ENCODE peak calls at places on chromosomes 1 and 21, in six cellular contexts. V is upper lobe of left lung, Q is BJ, W is fibroblast of mammary gland, B is Caco-2, A is NB4. P is an unnamed sample.

GRCh38 chr1:164417016-164417704 is 141.8 kb upstream of the PBX1 start:
- DNase-seq in V (no peak), Q (no peak), W (no peak), B (no peak), A (no peak), P (no peak)

GRCh38 chr1:110262846-110263631 is 52.9 kb downstream of the KCNC4 start:
- DNase-seq in V (no peak), Q (no peak), W (no peak), B (no peak), A (peak), P (no peak)

GRCh38 chr1:165644064-165644735 is 13.2 kb downstream of the MGST3 start:
- DNase-seq in V (no peak), Q (no peak), W (peak), B (no peak), A (no peak), P (no peak)

GRCh38 chr1:107669996-107670395 is 295.0 kb downstream of the VAV3 start:
- DNase-seq in V (no peak), Q (no peak), W (peak), B (no peak), A (no peak), P (peak)

GRCh38 chr1:200405273-200405672 is 4.6 kb downstream of the ZNF281 start:
- DNase-seq in V (no peak), Q (no peak), W (peak), B (no peak), A (peak), P (no peak)

GRCh38 chr1:9822897-9823692 is 670 bp downstream of the CLSTN1 start:
- DNase-seq in V (no peak), Q (no peak), W (peak), B (no peak), A (peak), P (no peak)

GRCh38 chr1:186535388-186536133 is 74.6 kb upstream of the PDC start:
- DNase-seq in V (no peak), Q (peak), W (peak), B (no peak), A (no peak), P (peak)

GRCh38 chr1:168218647-168219046 is 7.2 kb upstream of the SFT2D2 start:
- DNase-seq in V (no peak), Q (no peak), W (no peak), B (no peak), A (no peak), P (no peak)

GRCh38 chr21:38806942-38807284 is 1.2 kb downstream of the ETS2 start:
- DNase-seq in V (no peak), Q (no peak), W (peak), B (no peak), A (no peak), P (no peak)

GRCh38 chr1:228001738-228002535 is 4.9 kb upstream of the WNT3A start:
- DNase-seq in V (peak), Q (no peak), W (no peak), B (no peak), A (no peak), P (no peak)

GRCh38 chr1:214466759-214467585 is 84.4 kb downstream of the PTPN14 start:
- DNase-seq in V (no peak), Q (no peak), W (no peak), B (peak), A (no peak), P (peak)

GRCh38 chr1:171739646-171740045 is 2.2 kb downstream of the VAMP4 start:
- DNase-seq in V (no peak), Q (no peak), W (peak), B (no peak), A (no peak), P (no peak)

GRCh38 chr21:41712201-41712600 is 54.7 kb downstream of the RIPK4 start:
- DNase-seq in V (no peak), Q (no peak), W (no peak), B (no peak), A (no peak), P (no peak)

GRCh38 chr1:74812180-74812541 is 79.2 kb downstream of the TYW3 start:
- DNase-seq in V (no peak), Q (no peak), W (no peak), B (no peak), A (no peak), P (no peak)

GRCh38 chr1:7616953-7617352 is 154.1 kb upstream of the VAMP3 start:
- DNase-seq in V (no peak), Q (no peak), W (no peak), B (no peak), A (no peak), P (no peak)

GRCh38 chr1:175075572-175076568 is 8.2 kb downstream of the TNN start:
- DNase-seq in V (no peak), Q (no peak), W (peak), B (no peak), A (peak), P (no peak)

GRCh38 chr1:233664804-233665574 is 51.1 kb downstream of the KCNK1 start:
- DNase-seq in V (no peak), Q (no peak), W (no peak), B (no peak), A (no peak), P (no peak)

GRCh38 chr1:150322310-150322709 is 977 bp downstream of the PRPF3 start:
- DNase-seq in V (no peak), Q (no peak), W (peak), B (peak), A (peak), P (no peak)

GRCh38 chr1:156936191-156936590 is 15.8 kb downstream of the LRRC71 start:
- DNase-seq in V (no peak), Q (no peak), W (no peak), B (no peak), A (no peak), P (no peak)

GRCh38 chr1:65882091-65882490 is 89.4 kb downstream of the PDE4B start:
- DNase-seq in V (no peak), Q (no peak), W (no peak), B (no peak), A (no peak), P (no peak)

GRCh38 chr21:40516336-40516735 is 330.6 kb downstream of the DSCAM start:
- DNase-seq in V (no peak), Q (no peak), W (no peak), B (no peak), A (peak), P (no peak)

GRCh38 chr1:16145988-16146887 is 9.6 kb downstream of the EPHA2 start:
- DNase-seq in V (no peak), Q (no peak), W (peak), B (peak), A (no peak), P (no peak)

GRCh38 chr1:185670187-185670627 is 64.0 kb upstream of the HMCN1 start:
- DNase-seq in V (no peak), Q (no peak), W (peak), B (peak), A (peak), P (no peak)

GRCh38 chr1:107184888-107185287 is 44.0 kb downstream of the NTNG1 start:
- DNase-seq in V (no peak), Q (no peak), W (no peak), B (no peak), A (no peak), P (no peak)

GRCh38 chr1:59173721-59174120 is 123.2 kb upstream of the FGGY start:
- DNase-seq in V (no peak), Q (no peak), W (peak), B (no peak), A (no peak), P (no peak)

GRCh38 chr1:184428604-184429003 is 41.8 kb downstream of the C1orf21 start:
- DNase-seq in V (no peak), Q (no peak), W (no peak), B (no peak), A (no peak), P (no peak)
- TF ChIP-seq CTCF in V (no peak), Q (peak), W (no peak), B (no peak), A (no peak), P (no peak)

GRCh38 chr21:45108808-45109800 is 34.7 kb downstream of the ADARB1 start:
- DNase-seq in V (no peak), Q (no peak), W (no peak), B (no peak), A (no peak), P (no peak)
- H3K4me3 ChIP-seq in V (peak), Q (no peak), W (no peak), B (no peak), A (peak), P (no peak)

DNA sequence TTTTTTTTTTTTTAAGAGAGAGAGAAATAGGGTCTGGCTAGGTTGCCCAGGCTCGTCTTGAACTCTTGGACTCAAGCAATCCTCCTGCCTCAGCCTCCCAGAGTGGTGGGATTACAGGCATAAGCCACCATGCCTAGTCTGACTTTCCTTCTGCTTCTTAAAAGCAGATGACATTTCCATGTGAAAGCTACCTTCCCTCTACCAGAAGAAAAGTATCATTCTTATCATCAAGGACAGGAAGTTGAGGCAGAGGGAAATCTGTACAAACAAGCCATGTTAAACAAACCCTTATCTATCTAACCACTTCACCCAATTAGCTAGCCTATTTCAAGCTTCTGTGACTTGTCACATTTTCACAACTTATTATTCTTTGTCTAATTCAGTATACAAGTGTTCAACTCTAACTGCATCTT is 54.8 kb downstream of the SAMSN1 start:
- DNase-seq in V (no peak), Q (no peak), W (no peak), B (no peak), A (no peak), P (no peak)
- TF ChIP-seq CTCF in V (no peak), Q (no peak), W (no peak), B (no peak), A (no peak), P (no peak)

GRCh38 chr1:229590119-229590518 is 31.6 kb upstream of the ABCB10 start:
- DNase-seq in V (no peak), Q (no peak), W (no peak), B (no peak), A (no peak), P (no peak)
- H3K4me3 ChIP-seq in V (no peak), Q (no peak), W (no peak), B (no peak), A (no peak), P (no peak)

GRCh38 chr1:203692565-203693470 is 66.2 kb downstream of the ATP2B4 start:
- DNase-seq in V (no peak), Q (peak), W (peak), B (peak), A (no peak), P (no peak)
- TF ChIP-seq CTCF in V (peak), Q (no peak), W (no peak), B (no peak), A (no peak), P (no peak)

P was measured in LNCaP clone FGC.